ENCODE peak calls at places on chromosomes 13 and 19, in ten cellular contexts. Y, N, V, P, F, X, G, E, M and K are unnamed samples.

GRCh38 chr19:47284324-47284899 is 9.7 kb downstream of the INAFM1 start:
- DNase-seq in Y (peak), N (no peak), V (peak), P (no peak), F (peak), X (peak), G (peak), E (no peak), M (peak), K (peak)

GRCh38 chr19:39480337-39481228 is at the start of gene TIMM50:
- DNase-seq in Y (peak), N (peak), V (peak), P (peak), F (peak), X (peak), G (peak), E (peak), M (peak), K (peak)

GRCh38 chr13:60043262-60043661 is 120.5 kb downstream of the DIAPH3 start:
- DNase-seq in Y (no peak), N (no peak), V (no peak), P (no peak), F (peak), X (no peak), G (no peak), E (no peak), M (no peak), K (no peak)

GRCh38 chr13:19910336-19911072 is 47.1 kb upstream of the ZMYM5 start:
- DNase-seq in Y (no peak), N (no peak), V (peak), P (no peak), F (no peak), X (no peak), G (no peak), E (no peak), M (no peak), K (no peak)

GRCh38 chr19:7801020-7801570 is 28.9 kb upstream of the EVI5L start:
- DNase-seq in Y (no peak), N (no peak), V (no peak), P (no peak), F (no peak), X (no peak), G (no peak), E (no peak), M (no peak), K (no peak)

GRCh38 chr13:26433776-26434175 is 123.7 kb upstream of the WASF3 start:
- DNase-seq in Y (no peak), N (no peak), V (no peak), P (no peak), F (no peak), X (no peak), G (no peak), E (no peak), M (no peak), K (no peak)

GRCh38 chr13:27792393-27793218 is at the start of gene GSX1:
- DNase-seq in Y (peak), N (peak), V (peak), P (no peak), F (peak), X (peak), G (no peak), E (peak), M (peak), K (peak)

GRCh38 chr13:102846261-102847015 is 606 bp downstream of the ERCC5 start:
- DNase-seq in Y (peak), N (no peak), V (peak), P (no peak), F (peak), X (peak), G (peak), E (peak), M (peak), K (peak)

GRCh38 chr13:87057807-87058520 is 613.2 kb upstream of the SLITRK5 start:
- DNase-seq in Y (no peak), N (no peak), V (no peak), P (no peak), F (peak), X (no peak), G (no peak), E (no peak), M (no peak), K (no peak)

GRCh38 chr13:37429976-37430375 is 168.6 kb downstream of the POSTN start:
- DNase-seq in Y (no peak), N (no peak), V (no peak), P (no peak), F (peak), X (no peak), G (no peak), E (no peak), M (no peak), K (no peak)

GRCh38 chr19:46784262-46785053 is 3.9 kb downstream of the SLC1A5 start:
- DNase-seq in Y (peak), N (peak), V (peak), P (no peak), F (peak), X (peak), G (no peak), E (peak), M (peak), K (no peak)